ENCODE peak calls at places on chromosomes 1 and 21, in seven cellular contexts. K is activated CD8-positive, alpha-beta memory T cell treated with anti-CD3 and anti-CD28 coated beads for 4 hours; J is iris pigment epithelial cell; H is M059J; B is ELF-1; R is GM12892; C is fibroblast of lung. Z is an unnamed sample.

GRCh38 chr1:7594002-7594713 is 176.9 kb upstream of the VAMP3 start:
- DNase-seq in K (no peak), J (no peak), H (peak), B (peak), R (no peak), C (no peak), Z (no peak)

GRCh38 chr1:27298632-27299384 is 23.2 kb upstream of the TMEM222 start:
- DNase-seq in K (no peak), J (no peak), H (peak), B (no peak), R (no peak), C (no peak), Z (no peak)

GRCh38 chr1:179129702-179130473 is 48.0 kb downstream of the TOR3A start:
- DNase-seq in K (no peak), J (peak), H (peak), B (no peak), R (no peak), C (peak), Z (no peak)

GRCh38 chr1:184160236-184160635 is 108.7 kb downstream of the TSEN15 start:
- DNase-seq in K (peak), J (peak), H (peak), B (no peak), R (no peak), C (peak), Z (peak)

GRCh38 chr21:32021319-32022027 is 148.7 kb downstream of the HUNK start:
- DNase-seq in K (no peak), J (no peak), H (no peak), B (no peak), R (no peak), C (no peak), Z (no peak)

GRCh38 chr1:99447716-99448115 is 183.4 kb downstream of the PLPPR4 start:
- DNase-seq in K (no peak), J (no peak), H (peak), B (no peak), R (no peak), C (peak), Z (no peak)

GRCh38 chr1:41963636-41964035 is 44.9 kb upstream of the HIVEP3 start:
- DNase-seq in K (no peak), J (peak), H (no peak), B (no peak), R (no peak), C (no peak), Z (no peak)

GRCh38 chr1:6491480-6491962 is at the start of gene PLEKHG5:
- DNase-seq in K (no peak), J (peak), H (peak), B (peak), R (no peak), C (peak), Z (peak)

GRCh38 chr21:27035791-27036190 is 68.9 kb upstream of the ADAMTS5 start:
- DNase-seq in K (no peak), J (no peak), H (no peak), B (no peak), R (no peak), C (no peak), Z (no peak)

GRCh38 chr1:119361205-119361604 is 7.4 kb upstream of the HAO2 start:
- DNase-seq in K (no peak), J (no peak), H (no peak), B (no peak), R (no peak), C (no peak), Z (no peak)

GRCh38 chr1:61121631-61122030 is 39.3 kb downstream of the NFIA start:
- DNase-seq in K (no peak), J (peak), H (no peak), B (no peak), R (no peak), C (no peak), Z (no peak)

GRCh38 chr1:185376840-185377635 is 60.0 kb upstream of the IVNS1ABP start:
- DNase-seq in K (no peak), J (peak), H (peak), B (no peak), R (no peak), C (peak), Z (peak)

GRCh38 chr1:56385314-56385713 is 194.0 kb downstream of the PLPP3 start:
- DNase-seq in K (no peak), J (no peak), H (no peak), B (no peak), R (no peak), C (no peak), Z (no peak)

GRCh38 chr1:19597463-19598309 is 46.4 kb upstream of the NBL1 start:
- DNase-seq in K (peak), J (peak), H (peak), B (no peak), R (no peak), C (peak), Z (peak)

GRCh38 chr1:94661431-94661830 is 119.9 kb upstream of the F3 start:
- DNase-seq in K (no peak), J (no peak), H (no peak), B (no peak), R (no peak), C (no peak), Z (no peak)

GRCh38 chr21:30153697-30154340 is 12.8 kb downstream of the CLDN17 start:
- DNase-seq in K (no peak), J (no peak), H (no peak), B (no peak), R (no peak), C (no peak), Z (no peak)

GRCh38 chr1:44848456-44849181 is 5.6 kb upstream of the PTCH2 start:
- DNase-seq in K (no peak), J (no peak), H (no peak), B (no peak), R (no peak), C (no peak), Z (no peak)